ENCODE peak calls at places on chromosomes 4 and X, in seven cellular contexts. E is A549, C is IMR-90, Q is prostate gland, B is spleen, H is transverse colon, X is stomach. S is an unnamed sample.

GRCh38 chrX:9888953-9889470 is 78.1 kb upstream of the CLDN34 start:
- DNase-seq in E (no peak), C (no peak), Q (no peak), B (no peak), H (no peak), X (no peak), S (no peak)

GRCh38 chrX:150060406-150060805 is 122.1 kb upstream of the EOLA2 start:
- DNase-seq in E (no peak), C (peak), Q (no peak), B (no peak), H (no peak), X (no peak), S (no peak)

GRCh38 chrX:57156397-57157049 is 19.3 kb upstream of the SPIN2A start:
- DNase-seq in E (no peak), C (peak), Q (no peak), B (no peak), H (peak), X (peak), S (peak)

GRCh38 chrX:71998836-71999509 is 88.3 kb downstream of the NHSL2 start:
- DNase-seq in E (peak), C (no peak), Q (no peak), B (no peak), H (no peak), X (peak), S (peak)

GRCh38 chr4:22427676-22428075 is 88.2 kb downstream of the ADGRA3 start:
- DNase-seq in E (no peak), C (no peak), Q (no peak), B (no peak), H (no peak), X (no peak), S (peak)

GRCh38 chrX:111254896-111255693 is 15.2 kb downstream of the CAPN6 start:
- DNase-seq in E (no peak), C (no peak), Q (no peak), B (no peak), H (no peak), X (no peak), S (no peak)

GRCh38 chrX:94515009-94515408 is 841.0 kb downstream of the FAM133A start:
- DNase-seq in E (no peak), C (no peak), Q (no peak), B (no peak), H (no peak), X (no peak), S (no peak)

GRCh38 chrX:53281321-53281822 is at the start of gene IQSEC2:
- DNase-seq in E (peak), C (peak), Q (peak), B (peak), H (peak), X (peak), S (peak)

GRCh38 chr4:2194556-2194955 is 47.4 kb downstream of the HAUS3 start:
- DNase-seq in E (no peak), C (peak), Q (no peak), B (no peak), H (no peak), X (no peak), S (no peak)

GRCh38 chrX:63529961-63530360 is 178.8 kb upstream of the SPIN4 start:
- DNase-seq in E (no peak), C (no peak), Q (no peak), B (no peak), H (no peak), X (no peak), S (no peak)

GRCh38 chrX:119942831-119943184 is 743 bp downstream of the NKAP start:
- DNase-seq in E (peak), C (peak), Q (no peak), B (no peak), H (no peak), X (no peak), S (no peak)

GRCh38 chr4:100797791-100798190 is 280.0 kb upstream of the EMCN start:
- DNase-seq in E (no peak), C (no peak), Q (no peak), B (no peak), H (no peak), X (no peak), S (no peak)

GRCh38 chr4:185592845-185593488 is 57.7 kb upstream of the PDLIM3 start:
- DNase-seq in E (no peak), C (no peak), Q (no peak), B (no peak), H (no peak), X (no peak), S (no peak)

GRCh38 chr4:165199722-165200121 is 7.6 kb upstream of the KLHL2 start:
- DNase-seq in E (no peak), C (no peak), Q (peak), B (no peak), H (no peak), X (no peak), S (peak)

GRCh38 chr4:67746797-67747495 is 7.2 kb downstream of the GNRHR start:
- DNase-seq in E (no peak), C (peak), Q (no peak), B (no peak), H (no peak), X (no peak), S (no peak)

GRCh38 chrX:153769158-153769864 is 5.3 kb downstream of the PLXNB3 start:
- DNase-seq in E (no peak), C (no peak), Q (no peak), B (peak), H (peak), X (no peak), S (no peak)

GRCh38 chr4:186946140-186946539 is 222.5 kb upstream of the FAT1 start:
- DNase-seq in E (no peak), C (no peak), Q (no peak), B (no peak), H (peak), X (no peak), S (no peak)

GRCh38 chr4:123588631-123589223 is 192.1 kb downstream of the SPRY1 start:
- DNase-seq in E (peak), C (peak), Q (no peak), B (no peak), H (peak), X (no peak), S (no peak)

GRCh38 chrX:154505726-154506125 is 10.3 kb downstream of the FAM3A start:
- DNase-seq in E (no peak), C (peak), Q (no peak), B (no peak), H (no peak), X (no peak), S (no peak)

GRCh38 chrX:41384041-41384705 is 50.2 kb downstream of the DDX3X start:
- DNase-seq in E (no peak), C (peak), Q (peak), B (peak), H (peak), X (peak), S (peak)

GRCh38 chrX:103498786-103499185 is 20.5 kb downstream of the RAB40A start:
- DNase-seq in E (no peak), C (no peak), Q (no peak), B (no peak), H (no peak), X (no peak), S (no peak)

GRCh38 chrX:105701310-105702052 is 120.9 kb upstream of the NRK start:
- DNase-seq in E (no peak), C (no peak), Q (no peak), B (no peak), H (no peak), X (no peak), S (no peak)

GRCh38 chr4:147731611-147732515 is at the start of gene ARHGAP10:
- DNase-seq in E (peak), C (peak), Q (peak), B (peak), H (peak), X (peak), S (peak)

GRCh38 chr4:73662709-73663546 is 42.7 kb upstream of the RASSF6 start:
- DNase-seq in E (peak), C (peak), Q (no peak), B (no peak), H (no peak), X (no peak), S (no peak)

GRCh38 chr4:48268956-48269860 is at the start of gene TEC:
- DNase-seq in E (peak), C (no peak), Q (peak), B (no peak), H (peak), X (peak), S (peak)

GRCh38 chrX:70452143-70452733 is 7.6 kb downstream of the DLG3 start:
- DNase-seq in E (peak), C (peak), Q (peak), B (peak), H (peak), X (peak), S (peak)

GRCh38 chr4:13984996-13985780 is 357.7 kb upstream of the BOD1L1 start:
- DNase-seq in E (no peak), C (peak), Q (no peak), B (no peak), H (no peak), X (no peak), S (no peak)

GRCh38 chr4:109410776-109411175 is 22.8 kb upstream of the SEC24B start:
- DNase-seq in E (no peak), C (peak), Q (no peak), B (no peak), H (no peak), X (no peak), S (no peak)

GRCh38 chr4:165684177-165684870 is 188.7 kb upstream of the TLL1 start:
- DNase-seq in E (no peak), C (no peak), Q (no peak), B (no peak), H (no peak), X (no peak), S (no peak)

GRCh38 chr4:67475155-67475554 is 70.1 kb downstream of the CENPC start:
- DNase-seq in E (no peak), C (no peak), Q (no peak), B (no peak), H (no peak), X (no peak), S (no peak)

GRCh38 chrX:38862100-38862499 is 60.8 kb downstream of the MID1IP1 start:
- DNase-seq in E (no peak), C (no peak), Q (no peak), B (no peak), H (no peak), X (no peak), S (no peak)

GRCh38 chr4:1201851-1202525 is 29.6 kb upstream of the SPON2 start:
- DNase-seq in E (no peak), C (peak), Q (no peak), B (peak), H (peak), X (peak), S (peak)

GRCh38 chrX:8364369-8365141 is 100.1 kb upstream of the VCX3B start:
- DNase-seq in E (no peak), C (no peak), Q (peak), B (no peak), H (no peak), X (peak), S (peak)

GRCh38 chrX:68238568-68238967 is 194.7 kb downstream of the OPHN1 start:
- DNase-seq in E (no peak), C (no peak), Q (no peak), B (no peak), H (no peak), X (no peak), S (no peak)

GRCh38 chrX:70422886-70423336 is at the start of gene GDPD2:
- DNase-seq in E (no peak), C (no peak), Q (no peak), B (no peak), H (peak), X (peak), S (peak)

GRCh38 chr4:25926473-25926872 is 12.5 kb downstream of the SMIM20 start:
- DNase-seq in E (no peak), C (no peak), Q (no peak), B (no peak), H (no peak), X (no peak), S (no peak)

GRCh38 chr4:81065446-81065845 is 34.9 kb downstream of the BMP3 start:
- DNase-seq in E (no peak), C (no peak), Q (no peak), B (no peak), H (no peak), X (no peak), S (no peak)

GRCh38 chr4:155120536-155120935 is 87.9 kb upstream of the NPY2R start:
- DNase-seq in E (no peak), C (no peak), Q (no peak), B (no peak), H (no peak), X (no peak), S (no peak)

GRCh38 chr4:155122382-155122781 is 86.1 kb upstream of the NPY2R start:
- DNase-seq in E (no peak), C (no peak), Q (no peak), B (no peak), H (no peak), X (no peak), S (no peak)

GRCh38 chr4:155119006-155119405 is 89.4 kb upstream of the NPY2R start:
- DNase-seq in E (no peak), C (no peak), Q (no peak), B (no peak), H (no peak), X (no peak), S (no peak)
- TF ChIP-seq POLR2A in E (no peak), C (no peak), Q (no peak), B (no peak), H (no peak), X (no peak), S (no peak)

GRCh38 chr4:99657801-99658200 is at the start of gene C4orf54:
- DNase-seq in E (no peak), C (no peak), Q (no peak), B (no peak), H (no peak), X (no peak), S (no peak)

GRCh38 chr4:99665981-99666380 is 8.4 kb upstream of the C4orf54 start:
- DNase-seq in E (no peak), C (no peak), Q (no peak), B (no peak), H (no peak), X (no peak), S (no peak)

GRCh38 chr4:99658666-99659065 is 1.0 kb upstream of the C4orf54 start:
- DNase-seq in E (no peak), C (no peak), Q (no peak), B (no peak), H (no peak), X (no peak), S (no peak)

GRCh38 chr4:99664703-99665102 is 7.1 kb upstream of the C4orf54 start:
- DNase-seq in E (no peak), C (no peak), Q (no peak), B (no peak), H (no peak), X (no peak), S (peak)

GRCh38 chr4:99661907-99662306 is 4.3 kb upstream of the C4orf54 start:
- DNase-seq in E (no peak), C (no peak), Q (no peak), B (no peak), H (no peak), X (no peak), S (no peak)
- H3K27ac ChIP-seq in E (no peak), C (no peak), Q (no peak), B (no peak), H (no peak), X (no peak), S (no peak)

GRCh38 chr4:56995525-56995924 is 16.8 kb downstream of the POLR2B start:
- DNase-seq in E (no peak), C (peak), Q (peak), B (no peak), H (peak), X (peak), S (no peak)

GRCh38 chr4:56999751-57000150 is 21.1 kb downstream of the POLR2B start:
- DNase-seq in E (no peak), C (no peak), Q (no peak), B (no peak), H (no peak), X (no peak), S (no peak)
- H3K4me3 ChIP-seq in E (no peak), C (no peak), Q (no peak), B (no peak), H (no peak), X (no peak), S (no peak)

GRCh38 chrX:29926056-29926455 is 289.3 kb upstream of the MAGEB2 start:
- DNase-seq in E (no peak), C (no peak), Q (no peak), B (no peak), H (no peak), X (no peak), S (no peak)

GRCh38 chrX:29926659-29927058 is 288.7 kb upstream of the MAGEB2 start:
- DNase-seq in E (no peak), C (no peak), Q (no peak), B (no peak), H (no peak), X (no peak), S (no peak)

GRCh38 chrX:29922607-29923006 is 292.8 kb upstream of the MAGEB2 start:
- DNase-seq in E (no peak), C (no peak), Q (no peak), B (no peak), H (no peak), X (no peak), S (no peak)
- TF ChIP-seq POLR2A in E (no peak), C (no peak), Q (no peak), B (no peak), H (no peak), X (no peak), S (no peak)

GRCh38 chr4:38948551-38948950 is 80.9 kb downstream of the FAM114A1 start:
- DNase-seq in E (no peak), C (peak), Q (no peak), B (no peak), H (peak), X (no peak), S (no peak)
- H3K27ac ChIP-seq in E (peak), C (peak), Q (peak), B (no peak), H (peak), X (no peak), S (no peak)

S was measured in thyroid gland.